ENCODE peak calls at places on chromosomes 4 and X, in eight cellular contexts. B, W, Z, C, M, L, N and E are unnamed samples.

GRCh38 chr4:1765409-1766335 is 27.4 kb upstream of the FGFR3 start:
- DNase-seq in B (no peak), W (no peak), Z (no peak), C (no peak), M (no peak), L (no peak), N (no peak), E (no peak)

GRCh38 chr4:177380730-177381287 is 61.4 kb downstream of the AGA start:
- DNase-seq in B (no peak), W (peak), Z (peak), C (no peak), M (peak), L (no peak), N (no peak), E (peak)

GRCh38 chr4:100246697-100247096 is 56.4 kb upstream of the DDIT4L start:
- DNase-seq in B (no peak), W (no peak), Z (no peak), C (no peak), M (no peak), L (no peak), N (no peak), E (no peak)

GRCh38 chr4:86472377-86473019 is 112.6 kb upstream of the MAPK10 start:
- DNase-seq in B (no peak), W (no peak), Z (peak), C (no peak), M (no peak), L (no peak), N (no peak), E (no peak)

GRCh38 chr4:58649236-58649635 is 1539.1 kb upstream of the IGFBP7 start:
- DNase-seq in B (no peak), W (no peak), Z (no peak), C (no peak), M (no peak), L (no peak), N (no peak), E (no peak)

GRCh38 chrX:109440475-109440874 is 41.4 kb downstream of the GUCY2F start:
- DNase-seq in B (no peak), W (no peak), Z (peak), C (no peak), M (no peak), L (no peak), N (no peak), E (peak)

GRCh38 chr4:82865592-82865991 is 25.4 kb downstream of the SEC31A start:
- DNase-seq in B (no peak), W (peak), Z (peak), C (no peak), M (no peak), L (no peak), N (no peak), E (peak)

GRCh38 chr4:138639018-138639876 is 376.3 kb upstream of the NOCT start:
- DNase-seq in B (no peak), W (no peak), Z (no peak), C (no peak), M (no peak), L (no peak), N (no peak), E (no peak)

GRCh38 chrX:132504417-132504816 is 15.6 kb upstream of the MBNL3 start:
- DNase-seq in B (no peak), W (no peak), Z (no peak), C (no peak), M (no peak), L (no peak), N (no peak), E (no peak)

GRCh38 chr4:166501941-166502382 is 628.9 kb downstream of the TLL1 start:
- DNase-seq in B (peak), W (no peak), Z (peak), C (no peak), M (no peak), L (no peak), N (no peak), E (peak)

GRCh38 chrX:2676794-2677675 is 14.1 kb upstream of the CD99 start:
- DNase-seq in B (no peak), W (no peak), Z (no peak), C (no peak), M (no peak), L (no peak), N (no peak), E (no peak)

GRCh38 chr4:147340111-147340510 is 140.8 kb upstream of the EDNRA start:
- DNase-seq in B (peak), W (no peak), Z (peak), C (no peak), M (no peak), L (no peak), N (peak), E (peak)

GRCh38 chr4:98498774-98499173 is 159.6 kb downstream of the TSPAN5 start:
- DNase-seq in B (no peak), W (no peak), Z (no peak), C (no peak), M (no peak), L (no peak), N (no peak), E (no peak)

GRCh38 chrX:154836163-154836562 is 1.7 kb upstream of the SMIM9 start:
- DNase-seq in B (no peak), W (no peak), Z (no peak), C (no peak), M (no peak), L (no peak), N (no peak), E (no peak)

GRCh38 chrX:103398321-103398937 is 22.1 kb downstream of the BEX3 start:
- DNase-seq in B (peak), W (no peak), Z (peak), C (no peak), M (peak), L (no peak), N (no peak), E (no peak)

GRCh38 chr4:87659247-87659931 is 9.3 kb downstream of the DMP1 start:
- DNase-seq in B (peak), W (no peak), Z (no peak), C (no peak), M (no peak), L (no peak), N (no peak), E (no peak)

GRCh38 chrX:108642273-108642628 is 94.1 kb downstream of the IRS4 start:
- DNase-seq in B (no peak), W (no peak), Z (no peak), C (no peak), M (no peak), L (no peak), N (no peak), E (no peak)

GRCh38 chrX:25601323-25601722 is 536.8 kb upstream of the MAGEB18 start:
- DNase-seq in B (no peak), W (no peak), Z (no peak), C (no peak), M (no peak), L (no peak), N (no peak), E (no peak)

GRCh38 chrX:155334486-155335316 is at the start of gene CLIC2:
- DNase-seq in B (no peak), W (peak), Z (peak), C (peak), M (no peak), L (no peak), N (peak), E (peak)

GRCh38 chr4:21953653-21954052 is 5.1 kb upstream of the KCNIP4 start:
- DNase-seq in B (no peak), W (no peak), Z (no peak), C (no peak), M (no peak), L (no peak), N (no peak), E (no peak)

GRCh38 chr4:102453827-102454226 is 47.3 kb upstream of the NFKB1 start:
- DNase-seq in B (no peak), W (no peak), Z (no peak), C (no peak), M (no peak), L (no peak), N (no peak), E (no peak)

GRCh38 chr4:109609431-109609830 is 49.4 kb downstream of the MCUB start:
- DNase-seq in B (no peak), W (no peak), Z (no peak), C (no peak), M (no peak), L (no peak), N (no peak), E (no peak)

GRCh38 chr4:168840988-168841681 is 168.9 kb downstream of the CBR4 start:
- DNase-seq in B (no peak), W (no peak), Z (no peak), C (no peak), M (peak), L (no peak), N (no peak), E (no peak)

GRCh38 chrX:40424259-40424658 is 156.5 kb upstream of the ATP6AP2 start:
- DNase-seq in B (no peak), W (no peak), Z (no peak), C (no peak), M (no peak), L (no peak), N (no peak), E (no peak)

GRCh38 chrX:147838465-147839131 is 73.1 kb upstream of the FMR1 start:
- DNase-seq in B (no peak), W (peak), Z (peak), C (no peak), M (no peak), L (no peak), N (no peak), E (peak)

GRCh38 chrX:40062525-40063193 is 35.1 kb downstream of the BCOR start:
- DNase-seq in B (no peak), W (no peak), Z (no peak), C (no peak), M (no peak), L (no peak), N (no peak), E (no peak)

GRCh38 chrX:133980832-133981588 is 4.4 kb downstream of the GPC3 start:
- DNase-seq in B (no peak), W (no peak), Z (no peak), C (no peak), M (no peak), L (no peak), N (no peak), E (no peak)

GRCh38 chr4:122716825-122717448 is 15.6 kb upstream of the BBS12 start:
- DNase-seq in B (peak), W (peak), Z (peak), C (peak), M (peak), L (peak), N (peak), E (peak)

GRCh38 chrX:100447563-100448397 is 37.7 kb upstream of the PCDH19 start:
- DNase-seq in B (peak), W (peak), Z (peak), C (peak), M (no peak), L (no peak), N (peak), E (no peak)

DNA sequence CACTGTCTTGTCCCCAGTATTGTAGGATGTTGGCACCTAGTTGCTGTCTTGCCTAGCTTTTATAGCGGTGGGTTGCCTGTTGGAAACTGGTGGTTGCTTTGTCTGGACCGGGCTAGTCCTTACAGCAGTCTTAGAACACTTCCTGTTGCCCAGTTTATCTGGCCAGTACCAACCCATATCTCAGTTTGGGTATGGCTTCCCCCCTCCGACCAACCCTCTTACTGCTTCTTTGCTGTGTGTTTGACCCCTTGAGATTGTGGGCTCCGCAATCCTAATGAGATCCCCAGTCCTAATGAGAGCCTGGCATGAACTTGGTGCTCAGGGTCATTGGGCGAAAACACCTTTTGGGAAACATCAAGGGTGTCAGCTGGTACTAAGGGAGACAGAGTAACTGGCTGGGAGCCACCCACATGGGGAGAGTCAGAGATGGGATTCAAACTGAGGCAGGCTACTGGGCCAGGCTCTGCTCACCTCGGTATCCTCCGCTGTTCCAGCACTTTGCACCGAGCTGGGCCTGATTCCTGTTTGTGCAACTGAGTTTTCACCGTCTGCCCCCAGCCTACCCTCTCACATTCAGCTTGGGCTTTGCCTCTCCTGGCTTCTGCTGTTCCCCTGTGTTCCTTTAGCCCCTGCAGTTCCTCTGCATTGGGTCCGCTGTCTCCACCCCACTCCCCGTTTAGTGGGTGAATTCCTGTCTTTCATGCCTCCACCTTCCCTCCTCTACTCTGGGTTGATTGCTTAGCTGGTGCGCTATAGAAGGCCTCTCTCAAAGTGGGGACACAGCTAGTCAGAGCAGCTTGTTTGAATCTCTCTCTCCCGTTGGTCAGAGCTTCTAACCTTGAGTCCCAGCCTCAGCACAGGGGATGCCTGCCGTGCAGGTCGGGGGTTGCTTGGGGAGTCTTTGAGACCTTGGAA is 1.6 kb downstream of the TBC1D14 start:
- DNase-seq in B (no peak), W (no peak), Z (no peak), C (no peak), M (no peak), L (no peak), N (no peak), E (no peak)
- H3K4me3 ChIP-seq in B (peak), W (peak), Z (peak), C (peak), M (no peak), L (peak), N (no peak), E (no peak)

GRCh38 chr4:112881842-112882241 is 167.6 kb upstream of the ANK2 start:
- DNase-seq in B (no peak), W (no peak), Z (peak), C (no peak), M (no peak), L (no peak), N (peak), E (no peak)
- H3K4me3 ChIP-seq in B (no peak), W (no peak), Z (no peak), C (no peak), M (no peak), L (no peak), N (peak), E (no peak)

DNA sequence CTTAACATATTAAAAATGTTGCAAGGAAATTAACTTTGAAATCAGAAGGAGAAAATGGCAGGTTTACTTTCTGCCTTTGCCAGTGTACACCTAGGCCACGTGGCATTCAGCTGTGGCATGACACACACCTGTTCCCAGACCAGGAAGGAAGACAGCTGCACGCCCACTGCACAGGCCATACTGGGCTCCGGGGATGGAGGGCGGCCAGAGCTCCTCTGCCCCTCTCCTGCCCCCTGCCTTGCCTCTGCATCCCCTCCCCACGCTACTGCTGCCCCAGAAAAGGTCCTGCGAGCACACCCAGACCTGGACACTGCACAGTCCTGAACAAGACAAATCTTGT is 68.4 kb downstream of the GATB start:
- DNase-seq in B (no peak), W (no peak), Z (no peak), C (no peak), M (no peak), L (no peak), N (no peak), E (no peak)
- H3K4me3 ChIP-seq in B (no peak), W (no peak), Z (no peak), C (no peak), M (no peak), L (no peak), N (no peak), E (no peak)

GRCh38 chr4:182179751-182180150 is 63.5 kb upstream of the TENM3 start:
- DNase-seq in B (no peak), W (no peak), Z (peak), C (no peak), M (no peak), L (no peak), N (no peak), E (no peak)

GRCh38 chr4:182174979-182175378 is 68.2 kb upstream of the TENM3 start:
- DNase-seq in B (no peak), W (no peak), Z (no peak), C (no peak), M (no peak), L (no peak), N (no peak), E (no peak)

GRCh38 chr4:182179105-182179504 is 64.1 kb upstream of the TENM3 start:
- DNase-seq in B (no peak), W (no peak), Z (peak), C (no peak), M (no peak), L (no peak), N (no peak), E (no peak)

GRCh38 chr4:182175788-182176519 is 67.2 kb upstream of the TENM3 start:
- DNase-seq in B (no peak), W (no peak), Z (no peak), C (no peak), M (no peak), L (no peak), N (no peak), E (no peak)

GRCh38 chr4:182177166-182177565 is 66.0 kb upstream of the TENM3 start:
- DNase-seq in B (no peak), W (no peak), Z (no peak), C (no peak), M (no peak), L (no peak), N (no peak), E (no peak)
- H3K4me3 ChIP-seq in B (no peak), W (no peak), Z (no peak), C (no peak), M (no peak), L (no peak), N (no peak), E (no peak)

DNA sequence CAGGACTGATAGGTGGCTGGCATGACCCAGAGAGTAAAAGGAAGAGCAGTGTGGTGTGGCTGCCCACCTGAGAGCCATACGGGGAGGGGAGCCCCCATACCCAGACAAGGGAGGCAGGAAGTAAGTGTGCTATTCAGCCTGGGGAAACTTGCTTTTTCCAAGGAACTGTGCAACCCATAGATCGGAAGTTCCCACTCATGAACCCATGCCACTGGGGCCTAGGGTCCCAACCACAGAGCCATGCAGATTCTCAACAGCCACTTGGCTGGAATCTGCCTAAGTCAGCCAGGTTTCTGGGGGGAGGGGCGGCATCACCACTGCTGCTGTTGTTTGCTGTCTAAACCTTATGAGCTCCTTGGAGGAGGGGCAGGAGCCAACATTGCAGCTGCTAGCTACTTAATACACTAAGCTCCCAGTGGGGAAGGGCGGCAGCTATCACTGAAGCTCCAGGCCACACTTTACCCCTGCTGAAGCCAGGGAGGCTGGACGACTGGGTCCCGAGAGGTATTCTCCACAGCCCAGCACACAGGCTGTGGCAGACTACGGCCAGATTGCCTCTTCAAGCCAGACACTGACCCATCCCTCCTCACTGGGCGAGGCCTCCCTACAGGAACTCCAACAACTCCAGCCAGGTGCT is 410.4 kb downstream of the INPP4B start:
- DNase-seq in B (no peak), W (no peak), Z (no peak), C (no peak), M (no peak), L (no peak), N (no peak), E (no peak)
- H3K4me3 ChIP-seq in B (no peak), W (no peak), Z (no peak), C (no peak), M (no peak), L (no peak), N (no peak), E (no peak)

GRCh38 chr4:51845055-51845426 is 2.1 kb downstream of the DCUN1D4 start:
- DNase-seq in B (no peak), W (no peak), Z (no peak), C (no peak), M (no peak), L (no peak), N (no peak), E (no peak)
- H3K4me3 ChIP-seq in B (peak), W (peak), Z (peak), C (peak), M (peak), L (peak), N (peak), E (peak)

GRCh38 chr4:70399319-70399718 is 1.6 kb downstream of the OPRPN start:
- DNase-seq in B (no peak), W (no peak), Z (no peak), C (no peak), M (no peak), L (no peak), N (no peak), E (no peak)
- H3K4me3 ChIP-seq in B (no peak), W (no peak), Z (no peak), C (no peak), M (no peak), L (no peak), N (no peak), E (no peak)

GRCh38 chr4:107497054-107497453 is 223.0 kb downstream of the PAPSS1 start:
- DNase-seq in B (no peak), W (no peak), Z (no peak), C (no peak), M (no peak), L (no peak), N (no peak), E (peak)

GRCh38 chr4:107490116-107490515 is 229.9 kb downstream of the PAPSS1 start:
- DNase-seq in B (no peak), W (no peak), Z (no peak), C (no peak), M (no peak), L (no peak), N (no peak), E (no peak)

DNA sequence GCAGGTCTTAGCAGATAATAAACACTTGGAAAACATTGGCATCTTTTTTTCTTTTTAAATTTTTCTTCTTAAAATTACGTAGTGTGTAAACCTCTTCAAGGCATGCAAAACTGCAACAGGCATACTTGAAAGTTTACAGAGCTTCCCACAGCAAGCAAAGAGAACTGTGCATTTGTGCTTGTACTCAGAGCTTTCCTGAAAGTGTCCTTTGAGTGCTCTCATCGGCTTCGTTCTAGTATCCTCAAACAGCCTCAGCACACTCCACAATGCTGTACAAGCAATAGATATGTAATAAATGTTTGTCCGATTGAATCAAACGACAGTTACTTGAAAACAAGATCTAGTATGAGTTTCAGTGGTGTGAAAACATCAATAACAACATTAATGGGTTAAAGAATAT is 227.5 kb downstream of the PAPSS1 start:
- DNase-seq in B (no peak), W (no peak), Z (no peak), C (no peak), M (no peak), L (no peak), N (no peak), E (no peak)
- H3K4me3 ChIP-seq in B (no peak), W (no peak), Z (no peak), C (no peak), M (no peak), L (no peak), N (no peak), E (no peak)